ENCODE peak calls at places on chromosome 14, in six cellular contexts. I is pancreas, D is ecto neural progenitor cell, Z is uterus, Q is NCI-H345, J is ELR. N is an unnamed sample.

GRCh38 chr14:41925409-41925808 is 318.7 kb downstream of the LRFN5 start:
- DNase-seq in I (no peak), D (no peak), Z (no peak), Q (peak), J (peak), N (no peak)

GRCh38 chr14:85702937-85703336 is 173.0 kb downstream of the FLRT2 start:
- DNase-seq in I (no peak), D (no peak), Z (no peak), Q (no peak), J (no peak), N (no peak)

GRCh38 chr14:95254356-95254755 is 65.4 kb downstream of the CLMN start:
- DNase-seq in I (no peak), D (no peak), Z (peak), Q (no peak), J (no peak), N (peak)

GRCh38 chr14:103016594-103016993 is 40.8 kb downstream of the CDC42BPB start:
- DNase-seq in I (no peak), D (no peak), Z (no peak), Q (no peak), J (no peak), N (no peak)

GRCh38 chr14:71363961-71364360 is 456.7 kb downstream of the PCNX1 start:
- DNase-seq in I (no peak), D (no peak), Z (no peak), Q (no peak), J (peak), N (no peak)

GRCh38 chr14:93239869-93240677 is 33.0 kb downstream of the UBR7 start:
- DNase-seq in I (no peak), D (no peak), Z (no peak), Q (no peak), J (peak), N (no peak)

GRCh38 chr14:68715032-68715924 is 77.6 kb downstream of the ZFP36L1 start:
- DNase-seq in I (no peak), D (no peak), Z (no peak), Q (no peak), J (peak), N (no peak)

GRCh38 chr14:21711360-21711961 is 37.8 kb upstream of the OR4E1 start:
- DNase-seq in I (no peak), D (no peak), Z (no peak), Q (peak), J (peak), N (no peak)

GRCh38 chr14:92397839-92398564 is 75.0 kb downstream of the SLC24A4 start:
- DNase-seq in I (no peak), D (no peak), Z (no peak), Q (no peak), J (no peak), N (peak)

GRCh38 chr14:69567563-69567962 is 7.1 kb downstream of the CCDC177 start:
- DNase-seq in I (no peak), D (no peak), Z (no peak), Q (no peak), J (no peak), N (no peak)

GRCh38 chr14:36768638-36769337 is 107.1 kb downstream of the PAX9 start:
- DNase-seq in I (no peak), D (no peak), Z (no peak), Q (peak), J (no peak), N (no peak)

GRCh38 chr14:52080171-52080800 is 11.4 kb upstream of the NID2 start:
- DNase-seq in I (no peak), D (no peak), Z (no peak), Q (no peak), J (peak), N (peak)

GRCh38 chr14:104144453-104144790 is 6.0 kb downstream of the KIF26A start:
- DNase-seq in I (no peak), D (no peak), Z (no peak), Q (no peak), J (no peak), N (no peak)

GRCh38 chr14:31881531-31882310 is 195.4 kb upstream of the ARHGAP5 start:
- DNase-seq in I (no peak), D (no peak), Z (no peak), Q (no peak), J (peak), N (no peak)

GRCh38 chr14:32986791-32987545 is 48.3 kb downstream of the NPAS3 start:
- DNase-seq in I (no peak), D (no peak), Z (no peak), Q (no peak), J (no peak), N (peak)

GRCh38 chr14:24535737-24536136 is 27.7 kb upstream of the CMA1 start:
- DNase-seq in I (no peak), D (no peak), Z (no peak), Q (no peak), J (no peak), N (no peak)

GRCh38 chr14:51410846-51411245 is 170.8 kb downstream of the TMX1 start:
- DNase-seq in I (no peak), D (no peak), Z (no peak), Q (no peak), J (no peak), N (no peak)

GRCh38 chr14:37650356-37651037 is 55.1 kb downstream of the TTC6 start:
- DNase-seq in I (no peak), D (no peak), Z (no peak), Q (peak), J (no peak), N (no peak)

GRCh38 chr14:20684662-20685456 is 499 bp downstream of the RNASE4 start:
- DNase-seq in I (peak), D (no peak), Z (peak), Q (no peak), J (peak), N (no peak)

GRCh38 chr14:70171719-70172118 is 17.0 kb downstream of the SLC8A3 start:
- DNase-seq in I (no peak), D (no peak), Z (no peak), Q (no peak), J (no peak), N (no peak)

GRCh38 chr14:77559381-77559780 is 57.1 kb downstream of the SPTLC2 start:
- DNase-seq in I (no peak), D (no peak), Z (no peak), Q (no peak), J (no peak), N (no peak)

GRCh38 chr14:61322799-61323290 is 1.5 kb downstream of the PRKCH start:
- DNase-seq in I (no peak), D (no peak), Z (no peak), Q (no peak), J (no peak), N (no peak)

GRCh38 chr14:104433401-104434213 is 146.0 kb upstream of the C14orf180 start:
- DNase-seq in I (no peak), D (peak), Z (no peak), Q (no peak), J (no peak), N (peak)

GRCh38 chr14:49677643-49678042 is 10.4 kb downstream of the POLE2 start:
- DNase-seq in I (no peak), D (no peak), Z (no peak), Q (no peak), J (no peak), N (no peak)

GRCh38 chr14:101109347-101109638 is 205.8 kb upstream of the RTL1 start:
- DNase-seq in I (no peak), D (no peak), Z (no peak), Q (no peak), J (no peak), N (peak)

GRCh38 chr14:54200726-54201125 is 196.1 kb upstream of the CDKN3 start:
- DNase-seq in I (no peak), D (no peak), Z (no peak), Q (no peak), J (peak), N (no peak)

GRCh38 chr14:93160353-93160801 is 24.3 kb downstream of the MOAP1 start:
- DNase-seq in I (no peak), D (no peak), Z (no peak), Q (peak), J (peak), N (no peak)

GRCh38 chr14:74220991-74221390 is 18.3 kb upstream of the VSX2 start:
- DNase-seq in I (no peak), D (peak), Z (no peak), Q (no peak), J (no peak), N (no peak)

GRCh38 chr14:77782202-77782601 is 17.7 kb upstream of the ADCK1 start:
- DNase-seq in I (no peak), D (no peak), Z (no peak), Q (no peak), J (no peak), N (no peak)

GRCh38 chr14:104120281-104120741 is 18.1 kb upstream of the KIF26A start:
- DNase-seq in I (peak), D (no peak), Z (no peak), Q (no peak), J (no peak), N (peak)

GRCh38 chr14:52267501-52268190 is at the start of gene PTGDR:
- DNase-seq in I (peak), D (peak), Z (peak), Q (no peak), J (no peak), N (peak)

GRCh38 chr14:78950654-78951053 is 780.5 kb downstream of the NRXN3 start:
- DNase-seq in I (no peak), D (no peak), Z (no peak), Q (no peak), J (peak), N (no peak)

GRCh38 chr14:76918176-76918750 is 92.1 kb downstream of the LRRC74A start:
- DNase-seq in I (no peak), D (peak), Z (peak), Q (peak), J (no peak), N (peak)

GRCh38 chr14:68402525-68403101 is 390.3 kb downstream of the ZFP36L1 start:
- DNase-seq in I (no peak), D (no peak), Z (no peak), Q (no peak), J (no peak), N (no peak)

N was measured in islet precursor cell.